ENCODE peak calls at places on chromosomes 4 and X, in five cellular contexts. W is OCI-LY7, K is smooth muscle cell of the brain vasculature, G is cerebellar cortex, T is T-helper 1 cell. S is an unnamed sample.
A peak's percentile ranks its signal among the peaks of the same experiment; 100 is the strongest.

GRCh38 chr4:80610845-80611244 is 275.3 kb downstream of the CFAP299 start:
- DNase-seq in K (peak; percentile 10), T (no peak), G (no peak), W (peak; percentile 99), S (no peak)

GRCh38 chrX:46965125-46965758 is 53.0 kb downstream of the JADE3 start:
- DNase-seq in T (no peak), G (no peak), K (no peak), W (no peak), S (no peak)

GRCh38 chrX:115367956-115368355 is 78.4 kb downstream of the LUZP4 start:
- DNase-seq in K (no peak), G (no peak), W (no peak), T (no peak), S (no peak)

GRCh38 chr4:121072080-121072835 is at the start of gene NDNF:
- DNase-seq in W (no peak), T (peak; percentile 25), K (no peak), G (no peak), S (no peak)

GRCh38 chr4:142656178-142656577 is 189.9 kb downstream of the INPP4B start:
- DNase-seq in G (peak; percentile 16), W (peak; percentile 30), T (no peak), K (no peak), S (no peak)

GRCh38 chr4:7286798-7287197 is 94.5 kb downstream of the SORCS2 start:
- DNase-seq in W (no peak), T (no peak), K (no peak), G (no peak), S (no peak)

GRCh38 chr4:7196283-7196651 is 3.9 kb downstream of the SORCS2 start:
- DNase-seq in K (no peak), T (no peak), G (no peak), W (no peak), S (no peak)

GRCh38 chr4:155597933-155598451 is 68.7 kb upstream of the GUCY1A1 start:
- DNase-seq in K (no peak), W (no peak), G (no peak), T (no peak), S (no peak)

GRCh38 chr4:16337936-16338335 is 111.7 kb upstream of the TAPT1 start:
- DNase-seq in G (no peak), K (no peak), T (no peak), W (no peak), S (no peak)

GRCh38 chrX:54413753-54414152 is 26.5 kb upstream of the TSR2 start:
- DNase-seq in G (no peak), T (no peak), K (no peak), W (no peak), S (no peak)

GRCh38 chrX:32871636-32872035 is 339.7 kb downstream of the DMD start:
- DNase-seq in W (no peak), K (no peak), G (no peak), T (no peak), S (no peak)